ENCODE peak calls at places on chromosomes 6 and 20, in nine cellular contexts. Z is IMR-90; D is colonic mucosa; A is DND-41; S is hepatocyte; T is A549; C is stomach; F is OCI-LY7; J is CD8-positive, alpha-beta T cell. Q is an unnamed sample. For H3K4me1, the result is how much of the 10 kb centered on the place peaks cover.

GRCh38 chr6:148959008-148959407 is 212.2 kb downstream of the UST start:
- DNase-seq in Z (no peak), D (no peak), A (no peak), S (no peak), T (no peak), C (no peak), F (no peak), J (no peak), Q (no peak)

GRCh38 chr6:11209941-11210340 is 22.5 kb downstream of the NEDD9 start:
- DNase-seq in Z (peak), D (no peak), A (no peak), S (no peak), T (no peak), C (no peak), F (no peak), J (no peak), Q (no peak)

GRCh38 chr20:1964659-1965405 is 29.0 kb downstream of the PDYN start:
- DNase-seq in Z (no peak), D (no peak), A (no peak), S (peak), T (no peak), C (no peak), F (no peak), J (no peak), Q (no peak)

GRCh38 chr6:100347901-100348550 is 116.7 kb downstream of the SIM1 start:
- DNase-seq in Z (peak), D (no peak), A (peak), S (no peak), T (no peak), C (no peak), F (no peak), J (no peak), Q (no peak)

GRCh38 chr6:26097268-26097875 is 10.1 kb downstream of the HFE start:
- DNase-seq in Z (peak), D (peak), A (peak), S (peak), T (peak), C (peak), F (peak), J (peak), Q (peak)

GRCh38 chr6:140379919-140380318 is 1005.5 kb upstream of the CITED2 start:
- DNase-seq in Z (peak), D (no peak), A (no peak), S (peak), T (no peak), C (no peak), F (no peak), J (no peak), Q (no peak)

GRCh38 chr20:44776977-44777376 is 31.3 kb downstream of the KCNK15 start:
- DNase-seq in Z (peak), D (no peak), A (peak), S (peak), T (no peak), C (no peak), F (no peak), J (no peak), Q (no peak)

GRCh38 chr6:37781788-37782187 is 37.7 kb upstream of the ZFAND3 start:
- DNase-seq in Z (no peak), D (no peak), A (no peak), S (no peak), T (no peak), C (no peak), F (no peak), J (no peak), Q (no peak)

GRCh38 chr6:161894436-161894835 is 620.6 kb upstream of the AGPAT4 start:
- DNase-seq in Z (no peak), D (no peak), A (no peak), S (no peak), T (no peak), C (no peak), F (no peak), J (no peak), Q (no peak)

GRCh38 chr6:47016236-47016635 is 25.9 kb downstream of the ADGRF1 start:
- DNase-seq in Z (no peak), D (no peak), A (no peak), S (no peak), T (no peak), C (no peak), F (no peak), J (no peak), Q (no peak)

GRCh38 chr6:166619912-166620311 is 7.1 kb downstream of the RPS6KA2 start:
- DNase-seq in Z (peak), D (no peak), A (no peak), S (peak), T (no peak), C (peak), F (no peak), J (no peak), Q (no peak)

GRCh38 chr6:158002951-158003853 is 21.5 kb downstream of the SYNJ2 start:
- DNase-seq in Z (peak), D (peak), A (peak), S (peak), T (no peak), C (no peak), F (no peak), J (no peak), Q (no peak)

GRCh38 chr6:109465772-109466171 is 10.2 kb upstream of the MICAL1 start:
- DNase-seq in Z (no peak), D (no peak), A (no peak), S (no peak), T (no peak), C (peak), F (no peak), J (no peak), Q (peak)

GRCh38 chr6:32397252-32397920 is 9.6 kb downstream of the BTNL2 start:
- DNase-seq in Z (no peak), D (no peak), A (no peak), S (no peak), T (no peak), C (no peak), F (peak), J (no peak), Q (no peak)

GRCh38 chr6:116766506-116767176 is 1.1 kb upstream of the FAM162B start:
- DNase-seq in Z (no peak), D (no peak), A (no peak), S (no peak), T (no peak), C (no peak), F (no peak), J (no peak), Q (no peak)

GRCh38 chr6:74871757-74872156 is 334.1 kb downstream of the COL12A1 start:
- DNase-seq in Z (peak), D (no peak), A (no peak), S (no peak), T (no peak), C (no peak), F (no peak), J (no peak), Q (no peak)

GRCh38 chr6:47413752-47414516 is 63.7 kb upstream of the CD2AP start:
- DNase-seq in Z (peak), D (peak), A (peak), S (peak), T (no peak), C (peak), F (peak), J (peak), Q (no peak)

GRCh38 chr6:62262283-62262682 is 23.7 kb downstream of the KHDRBS2 start:
- DNase-seq in Z (no peak), D (no peak), A (no peak), S (no peak), T (no peak), C (no peak), F (no peak), J (no peak), Q (no peak)

GRCh38 chr20:33654680-33655161 is 7.4 kb upstream of the C20orf144 start:
- DNase-seq in Z (no peak), D (no peak), A (no peak), S (peak), T (no peak), C (no peak), F (no peak), J (no peak), Q (no peak)

GRCh38 chr6:35354361-35355135 is 12.2 kb downstream of the PPARD start:
- DNase-seq in Z (peak), D (no peak), A (no peak), S (no peak), T (no peak), C (no peak), F (no peak), J (no peak), Q (peak)

GRCh38 chr6:2127484-2127911 is 117.9 kb downstream of the GMDS start:
- DNase-seq in Z (no peak), D (no peak), A (no peak), S (no peak), T (no peak), C (no peak), F (no peak), J (peak), Q (no peak)

GRCh38 chr6:41488392-41489129 is 57.6 kb upstream of the FOXP4 start:
- DNase-seq in Z (peak), D (no peak), A (no peak), S (peak), T (no peak), C (no peak), F (no peak), J (no peak), Q (no peak)

GRCh38 chr6:3654898-3655297 is 96.6 kb downstream of the PXDC1 start:
- DNase-seq in Z (no peak), D (no peak), A (no peak), S (no peak), T (no peak), C (no peak), F (no peak), J (no peak), Q (no peak)

GRCh38 chr20:40592891-40593290 is 96.1 kb downstream of the MAFB start:
- DNase-seq in Z (no peak), D (no peak), A (no peak), S (no peak), T (no peak), C (no peak), F (no peak), J (no peak), Q (no peak)

GRCh38 chr6:98343004-98343403 is 491.4 kb upstream of the POU3F2 start:
- DNase-seq in Z (no peak), D (no peak), A (no peak), S (no peak), T (no peak), C (no peak), F (no peak), J (no peak), Q (no peak)

GRCh38 chr6:88380083-88380482 is 213.9 kb upstream of the CNR1 start:
- DNase-seq in Z (peak), D (no peak), A (no peak), S (no peak), T (peak), C (no peak), F (no peak), J (no peak), Q (no peak)

GRCh38 chr20:48983423-48984400 is 62.2 kb downstream of the ARFGEF2 start:
- DNase-seq in Z (peak), D (no peak), A (no peak), S (peak), T (peak), C (peak), F (no peak), J (no peak), Q (no peak)

GRCh38 chr20:3616250-3616649 is 46.9 kb downstream of the GFRA4 start:
- DNase-seq in Z (peak), D (no peak), A (no peak), S (no peak), T (no peak), C (peak), F (no peak), J (no peak), Q (no peak)

GRCh38 chr20:57473246-57474042 is 51.5 kb downstream of the CTCFL start:
- DNase-seq in Z (no peak), D (no peak), A (peak), S (no peak), T (no peak), C (no peak), F (peak), J (no peak), Q (peak)

GRCh38 chr20:42740191-42740870 is 449.4 kb downstream of the PTPRT start:
- DNase-seq in Z (no peak), D (no peak), A (no peak), S (no peak), T (no peak), C (no peak), F (no peak), J (no peak), Q (no peak)

GRCh38 chr20:23399568-23400241 is 21.6 kb downstream of the NAPB start:
- DNase-seq in Z (peak), D (no peak), A (no peak), S (no peak), T (peak), C (no peak), F (no peak), J (no peak), Q (no peak)

GRCh38 chr6:93327857-93328256 is 91.5 kb downstream of the EPHA7 start:
- DNase-seq in Z (no peak), D (no peak), A (no peak), S (no peak), T (no peak), C (no peak), F (no peak), J (no peak), Q (no peak)

GRCh38 chr6:40319124-40319523 is 268.0 kb downstream of the LRFN2 start:
- DNase-seq in Z (no peak), D (no peak), A (no peak), S (no peak), T (no peak), C (no peak), F (no peak), J (no peak), Q (no peak)

GRCh38 chr6:39416728-39417127 is 94.2 kb upstream of the KCNK16 start:
- DNase-seq in Z (peak), D (no peak), A (no peak), S (no peak), T (peak), C (no peak), F (no peak), J (no peak), Q (no peak)

GRCh38 chr6:75308250-75308988 is 23.8 kb upstream of the TMEM30A start:
- DNase-seq in Z (no peak), D (no peak), A (no peak), S (no peak), T (no peak), C (no peak), F (no peak), J (no peak), Q (no peak)

GRCh38 chr6:147001621-147002020 is 202.6 kb upstream of the STXBP5 start:
- DNase-seq in Z (no peak), D (no peak), A (no peak), S (no peak), T (no peak), C (no peak), F (no peak), J (no peak), Q (no peak)

GRCh38 chr6:3987576-3987975 is 91.4 kb downstream of the FAM217A start:
- DNase-seq in Z (no peak), D (no peak), A (no peak), S (no peak), T (no peak), C (no peak), F (no peak), J (no peak), Q (no peak)

GRCh38 chr20:55782861-55783260 is 222.5 kb downstream of the CBLN4 start:
- DNase-seq in Z (no peak), D (no peak), A (no peak), S (no peak), T (no peak), C (no peak), F (no peak), J (no peak), Q (no peak)
- H3K27ac ChIP-seq in Z (no peak), D (no peak), A (no peak), S (no peak), T (no peak), C (no peak), F (no peak), J (no peak), Q (no peak)

GRCh38 chr6:56716229-56716628 is 73.5 kb upstream of the DST start:
- DNase-seq in Z (peak), D (no peak), A (no peak), S (no peak), T (no peak), C (no peak), F (no peak), J (no peak), Q (no peak)
- TF ChIP-seq CTCF in Z (no peak), D (no peak), A (no peak), S (no peak), T (no peak), C (no peak), F (no peak), J (no peak), Q (no peak)

GRCh38 chr20:50367104-50367674 is 143.0 kb upstream of the PTPN1 start:
- DNase-seq in Z (no peak), D (no peak), A (no peak), S (no peak), T (no peak), C (no peak), F (no peak), J (no peak), Q (no peak)
- H3K4me1 ChIP-seq in Z (under half), D (under half), A (under half), S (under half), T (under half), C (under half), F (under half), J (under half), Q (under half)

GRCh38 chr20:36856196-36856595 is 19.7 kb upstream of the TLDC2 start:
- DNase-seq in Z (no peak), D (no peak), A (no peak), S (no peak), T (no peak), C (no peak), F (no peak), J (no peak), Q (no peak)
- H3K27ac ChIP-seq in Z (peak), D (no peak), A (no peak), S (no peak), T (peak), C (peak), F (no peak), J (no peak), Q (peak)

DNA sequence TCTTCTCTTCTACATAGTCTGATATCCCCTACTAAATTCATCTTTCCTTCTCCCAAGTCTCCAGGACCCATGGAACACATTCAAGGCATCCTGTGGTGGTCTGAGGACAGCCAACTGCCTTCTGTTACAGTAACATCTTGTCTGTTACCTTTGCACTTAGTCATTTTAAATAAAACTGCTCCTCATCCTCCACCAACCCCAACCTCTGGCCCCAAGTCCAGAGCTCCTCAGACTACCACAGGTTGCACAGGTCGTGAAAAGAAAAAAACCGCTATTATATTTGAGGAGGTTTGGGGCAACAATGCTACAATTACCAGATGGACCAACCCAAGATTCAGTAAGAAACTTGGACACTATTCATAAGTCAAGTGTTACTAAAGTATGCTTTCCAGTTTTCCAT is 49.9 kb downstream of the MAN1A1 start:
- DNase-seq in Z (no peak), D (no peak), A (no peak), S (no peak), T (no peak), C (no peak), F (no peak), J (no peak), Q (no peak)
- TF ChIP-seq CTCF in Z (no peak), D (no peak), A (no peak), S (no peak), T (no peak), C (no peak), F (no peak), J (no peak), Q (no peak)

GRCh38 chr20:63946986-63947637 is 9.1 kb downstream of the UCKL1 start:
- DNase-seq in Z (no peak), D (no peak), A (no peak), S (no peak), T (no peak), C (no peak), F (no peak), J (no peak), Q (no peak)

GRCh38 chr20:63950701-63951397 is 5.4 kb downstream of the UCKL1 start:
- DNase-seq in Z (no peak), D (no peak), A (no peak), S (no peak), T (no peak), C (no peak), F (no peak), J (no peak), Q (no peak)

GRCh38 chr20:63945031-63945658 is 11.1 kb downstream of the UCKL1 start:
- DNase-seq in Z (no peak), D (no peak), A (no peak), S (no peak), T (no peak), C (no peak), F (no peak), J (no peak), Q (no peak)

GRCh38 chr20:63945921-63946920 is 10.0 kb downstream of the UCKL1 start:
- DNase-seq in Z (no peak), D (no peak), A (no peak), S (no peak), T (no peak), C (no peak), F (no peak), J (no peak), Q (no peak)

GRCh38 chr20:63947638-63948456 is 8.4 kb downstream of the UCKL1 start:
- DNase-seq in Z (no peak), D (no peak), A (peak), S (no peak), T (no peak), C (no peak), F (no peak), J (peak), Q (peak)
- H3K4me1 ChIP-seq in Z (under half), D (under half), A (under half), S (under half), T (under half), C (half or more), F (under half), J (under half), Q (under half)